ENCODE peak calls at places on chromosomes 13 and 19, in five cellular contexts. B is CD8-positive, alpha-beta T cell; U is DND-41; P is Panc1; W is heart right ventricle. T is an unnamed sample. For H3K36me3 and H3K4me1, the result is how much of the 10 kb centered on the place peaks cover.

GRCh38 chr13:76023644-76024043 is 387.5 kb downstream of the LMO7 start:
- DNase-seq in B (no peak), U (no peak), P (no peak), W (no peak), T (no peak)

GRCh38 chr19:35712910-35713845 is 4.6 kb upstream of the KMT2B start:
- DNase-seq in B (peak), U (no peak), P (no peak), W (no peak), T (no peak)

GRCh38 chr19:40808497-40808896 is 9.5 kb downstream of the EGLN2 start:
- DNase-seq in B (no peak), U (no peak), P (no peak), W (no peak), T (no peak)

GRCh38 chr13:104477256-104477655 is 1411.0 kb upstream of the SLC10A2 start:
- DNase-seq in B (no peak), U (no peak), P (no peak), W (no peak), T (no peak)

GRCh38 chr13:90232291-90232690 is 1115.2 kb upstream of the MIR17HG start:
- DNase-seq in B (no peak), U (no peak), P (no peak), W (no peak), T (no peak)

GRCh38 chr13:111423168-111423785 is 102.8 kb downstream of the TEX29 start:
- DNase-seq in B (no peak), U (no peak), P (no peak), W (no peak), T (no peak)

GRCh38 chr13:94411747-94412146 is 67.7 kb downstream of the DCT start:
- DNase-seq in B (no peak), U (no peak), P (no peak), W (no peak), T (no peak)

GRCh38 chr13:112904436-112904960 is 64.5 kb upstream of the MCF2L start:
- DNase-seq in B (no peak), U (no peak), P (no peak), W (no peak), T (no peak)

GRCh38 chr13:107124129-107124718 is 556.3 kb upstream of the ARGLU1 start:
- DNase-seq in B (no peak), U (no peak), P (no peak), W (no peak), T (peak)

GRCh38 chr13:113077566-113077952 is 28.0 kb upstream of the F7 start:
- DNase-seq in B (no peak), U (no peak), P (no peak), W (no peak), T (no peak)

GRCh38 chr19:51702103-51702753 is 9.1 kb downstream of the SPACA6 start:
- DNase-seq in B (peak), U (no peak), P (no peak), W (peak), T (peak)

GRCh38 chr13:97342936-97343335 is 91.0 kb upstream of the RAP2A start:
- DNase-seq in B (no peak), U (no peak), P (no peak), W (no peak), T (no peak)

GRCh38 chr19:32567486-32567885 is 13.5 kb upstream of the PDCD5 start:
- DNase-seq in B (no peak), U (no peak), P (no peak), W (no peak), T (no peak)

GRCh38 chr19:2166741-2167738 is 3.3 kb downstream of the DOT1L start:
- DNase-seq in B (no peak), U (no peak), P (no peak), W (peak), T (no peak)

GRCh38 chr19:34269489-34269888 is 15.1 kb downstream of the GARRE1 start:
- DNase-seq in B (no peak), U (no peak), P (no peak), W (no peak), T (no peak)

GRCh38 chr13:92251815-92252214 is 853.4 kb downstream of the GPC5 start:
- DNase-seq in B (no peak), U (no peak), P (no peak), W (no peak), T (no peak)

GRCh38 chr13:45490068-45490467 is 25.3 kb downstream of the COG3 start:
- DNase-seq in B (peak), U (no peak), P (no peak), W (no peak), T (peak)

GRCh38 chr19:29117926-29118325 is 95.0 kb downstream of the UQCRFS1 start:
- DNase-seq in B (no peak), U (no peak), P (no peak), W (no peak), T (no peak)

GRCh38 chr13:87235621-87236020 is 435.6 kb upstream of the SLITRK5 start:
- DNase-seq in B (no peak), U (no peak), P (no peak), W (no peak), T (no peak)

GRCh38 chr19:44113784-44114390 is 688 bp downstream of the ZNF225 start:
- DNase-seq in B (no peak), U (peak), P (no peak), W (peak), T (no peak)

GRCh38 chr19:28586501-28586900 is 626.5 kb downstream of the UQCRFS1 start:
- DNase-seq in B (no peak), U (no peak), P (no peak), W (no peak), T (no peak)

GRCh38 chr19:4609878-4610511 is 29.3 kb upstream of the TNFAIP8L1 start:
- DNase-seq in B (no peak), U (no peak), P (no peak), W (peak), T (no peak)

GRCh38 chr19:4671182-4671851 is 1.2 kb upstream of the MYDGF start:
- DNase-seq in B (no peak), U (no peak), P (no peak), W (peak), T (no peak)

GRCh38 chr19:13022859-13023636 is 27.8 kb downstream of the NFIX start:
- DNase-seq in B (no peak), U (peak), P (no peak), W (peak), T (peak)

GRCh38 chr19:927707-928401 is 2.0 kb downstream of the ARID3A start:
- DNase-seq in B (no peak), U (no peak), P (no peak), W (no peak), T (no peak)

GRCh38 chr19:931860-932646 is 6.2 kb downstream of the ARID3A start:
- DNase-seq in B (no peak), U (no peak), P (no peak), W (no peak), T (no peak)

GRCh38 chr19:927044-927706 is 1.3 kb downstream of the ARID3A start:
- DNase-seq in B (no peak), U (no peak), P (no peak), W (no peak), T (peak)

GRCh38 chr19:928471-929259 is 2.8 kb downstream of the ARID3A start:
- DNase-seq in B (no peak), U (no peak), P (no peak), W (no peak), T (no peak)

GRCh38 chr19:929523-930258 is 3.9 kb downstream of the ARID3A start:
- DNase-seq in B (no peak), U (no peak), P (no peak), W (no peak), T (no peak)
- H3K36me3 ChIP-seq in B (under half), U (under half), P (under half), W (under half), T (under half)

GRCh38 chr19:15239337-15239949 is 7.2 kb upstream of the EPHX3 start:
- DNase-seq in B (no peak), U (no peak), P (no peak), W (no peak), T (no peak)
- H3K4me1 ChIP-seq in B (under half), U (under half), P (under half), W (under half), T (under half)

GRCh38 chr19:9150650-9151049 is 10.5 kb downstream of the ZNF317 start:
- DNase-seq in B (no peak), U (no peak), P (no peak), W (no peak), T (no peak)

GRCh38 chr19:9146882-9147281 is 6.7 kb downstream of the ZNF317 start:
- DNase-seq in B (no peak), U (no peak), P (no peak), W (no peak), T (no peak)

GRCh38 chr19:9148687-9149086 is 8.5 kb downstream of the ZNF317 start:
- DNase-seq in B (no peak), U (no peak), P (no peak), W (no peak), T (no peak)

GRCh38 chr19:9151367-9151766 is 11.2 kb downstream of the ZNF317 start:
- DNase-seq in B (peak), U (no peak), P (no peak), W (no peak), T (no peak)

DNA sequence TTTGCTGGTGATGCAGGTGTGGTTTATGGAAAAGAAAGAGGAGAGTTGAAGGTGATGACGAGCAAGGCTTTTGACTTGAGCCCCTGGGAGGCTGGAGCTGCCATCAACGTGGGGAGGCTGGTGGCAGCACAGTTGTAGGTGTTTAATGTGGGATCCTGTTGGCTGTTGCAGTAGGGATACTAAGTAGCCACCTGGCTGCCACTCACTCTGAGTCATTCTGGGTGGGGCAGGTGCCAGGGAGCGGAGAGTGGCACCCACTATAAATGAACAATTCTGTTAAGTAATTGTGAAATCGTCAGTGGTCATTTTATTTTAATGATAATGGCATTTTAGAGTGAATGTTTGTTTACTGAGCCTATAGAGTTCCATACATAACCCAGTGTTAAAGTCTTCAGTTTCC is 9.8 kb downstream of the ZNF317 start:
- DNase-seq in B (no peak), U (no peak), P (no peak), W (no peak), T (no peak)
- H3K36me3 ChIP-seq in B (under half), U (half or more), P (under half), W (under half), T (under half)

DNA sequence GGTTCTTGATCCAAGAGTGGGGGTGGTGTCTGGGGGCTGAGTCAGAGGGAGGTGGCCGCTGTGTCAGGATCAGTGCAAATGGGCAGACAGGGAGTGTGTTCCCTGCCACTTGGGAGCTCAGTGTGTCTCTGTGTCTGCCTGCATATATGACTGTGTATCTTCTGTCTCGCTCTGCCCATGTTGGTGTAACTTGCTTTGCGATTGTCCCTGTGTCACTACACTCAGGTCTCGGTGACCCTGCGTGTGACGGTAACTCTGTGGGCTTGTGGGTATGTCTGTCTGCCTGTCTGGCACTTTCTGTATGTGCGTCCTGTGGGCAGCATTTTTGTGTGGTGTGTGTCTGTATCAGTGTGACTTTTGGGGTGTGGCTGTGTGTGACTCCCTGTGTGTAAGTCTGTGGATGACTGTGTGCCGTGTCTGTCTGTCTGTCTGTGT is 8.2 kb upstream of the ERFL start:
- DNase-seq in B (peak), U (no peak), P (no peak), W (no peak), T (no peak)
- H3K4me1 ChIP-seq in B (under half), U (under half), P (under half), W (under half), T (under half)

GRCh38 chr13:53159439-53159838 is 130.8 kb downstream of the OLFM4 start:
- DNase-seq in B (no peak), U (no peak), P (no peak), W (no peak), T (no peak)
- H3K36me3 ChIP-seq in B (under half), U (under half), P (under half), W (under half), T (under half)

GRCh38 chr13:40352807-40353562 is 313.5 kb downstream of the FOXO1 start:
- DNase-seq in B (no peak), U (no peak), P (no peak), W (no peak), T (peak)

GRCh38 chr13:40348096-40348679 is 318.3 kb downstream of the FOXO1 start:
- DNase-seq in B (no peak), U (no peak), P (no peak), W (no peak), T (no peak)

GRCh38 chr13:40352385-40352778 is 314.1 kb downstream of the FOXO1 start:
- DNase-seq in B (no peak), U (no peak), P (no peak), W (no peak), T (no peak)

GRCh38 chr13:40351537-40352384 is 314.7 kb downstream of the FOXO1 start:
- DNase-seq in B (no peak), U (no peak), P (no peak), W (no peak), T (no peak)

DNA sequence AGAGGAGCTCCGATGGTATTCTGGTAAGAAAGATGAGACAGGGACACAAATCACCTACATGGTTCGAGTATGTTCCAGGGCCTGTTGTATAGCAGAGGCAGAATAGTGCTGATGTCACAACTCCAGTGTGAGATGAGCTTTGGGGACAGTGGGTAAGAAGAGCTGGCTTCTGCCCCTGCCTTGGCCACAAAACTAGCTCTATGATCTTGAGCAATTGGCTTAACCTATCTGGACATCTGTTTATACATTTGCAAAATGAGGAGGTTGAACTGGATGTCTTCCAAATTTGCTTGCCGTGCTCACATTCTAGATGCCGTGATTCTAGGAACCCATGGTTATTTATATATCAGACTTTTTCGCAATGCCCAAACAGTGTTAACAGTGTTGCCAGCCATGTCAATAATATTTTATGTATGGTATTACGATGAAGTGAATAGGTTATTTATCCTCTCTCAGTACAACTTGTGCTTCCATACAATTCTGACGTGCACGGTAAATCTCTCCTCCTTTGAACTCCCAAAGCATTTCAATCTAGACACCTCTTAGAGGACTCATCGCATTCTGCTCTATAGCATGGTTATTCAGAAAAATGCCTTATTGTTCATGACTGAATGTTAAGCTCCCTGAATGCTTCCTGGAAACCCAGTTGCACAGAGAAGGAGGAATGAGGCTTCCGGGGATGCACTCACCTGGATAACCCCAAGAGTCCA is 316.0 kb downstream of the FOXO1 start:
- DNase-seq in B (no peak), U (no peak), P (no peak), W (no peak), T (peak)
- H3K4me1 ChIP-seq in B (under half), U (under half), P (under half), W (under half), T (under half)

DNA sequence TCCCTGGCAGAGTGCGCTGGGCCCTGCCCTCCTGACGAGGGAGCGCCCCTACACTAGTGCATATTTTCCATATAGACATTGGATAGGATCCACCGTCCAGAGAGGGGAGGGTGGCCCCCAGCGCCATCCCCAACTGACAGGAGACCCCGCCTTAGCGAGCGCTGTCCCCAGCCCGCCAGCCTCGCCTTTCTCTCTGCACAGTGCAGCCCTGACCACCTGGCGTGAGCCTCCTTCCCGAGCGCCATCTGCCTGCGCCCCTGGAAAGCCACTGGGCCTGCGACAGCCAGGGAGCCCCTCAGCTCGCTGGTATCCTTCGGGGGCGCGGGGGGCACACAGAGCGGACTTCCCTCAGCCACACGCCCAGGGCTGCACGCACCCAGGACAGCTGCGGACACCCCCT is 42.1 kb upstream of the ATP12A start:
- DNase-seq in B (no peak), U (no peak), P (no peak), W (no peak), T (no peak)
- H3K36me3 ChIP-seq in B (under half), U (under half), P (under half), W (under half), T (under half)

GRCh38 chr19:11142528-11143171 is 12.9 kb downstream of the SPC24 start:
- DNase-seq in B (no peak), U (no peak), P (peak), W (peak), T (peak)

GRCh38 chr19:11145147-11145924 is 10.2 kb downstream of the SPC24 start:
- DNase-seq in B (no peak), U (no peak), P (no peak), W (no peak), T (no peak)

GRCh38 chr19:11138659-11139526 is 16.7 kb downstream of the SPC24 start:
- DNase-seq in B (no peak), U (no peak), P (no peak), W (peak), T (peak)

GRCh38 chr19:11140896-11141295 is 14.7 kb downstream of the SPC24 start:
- DNase-seq in B (no peak), U (no peak), P (no peak), W (no peak), T (no peak)

DNA sequence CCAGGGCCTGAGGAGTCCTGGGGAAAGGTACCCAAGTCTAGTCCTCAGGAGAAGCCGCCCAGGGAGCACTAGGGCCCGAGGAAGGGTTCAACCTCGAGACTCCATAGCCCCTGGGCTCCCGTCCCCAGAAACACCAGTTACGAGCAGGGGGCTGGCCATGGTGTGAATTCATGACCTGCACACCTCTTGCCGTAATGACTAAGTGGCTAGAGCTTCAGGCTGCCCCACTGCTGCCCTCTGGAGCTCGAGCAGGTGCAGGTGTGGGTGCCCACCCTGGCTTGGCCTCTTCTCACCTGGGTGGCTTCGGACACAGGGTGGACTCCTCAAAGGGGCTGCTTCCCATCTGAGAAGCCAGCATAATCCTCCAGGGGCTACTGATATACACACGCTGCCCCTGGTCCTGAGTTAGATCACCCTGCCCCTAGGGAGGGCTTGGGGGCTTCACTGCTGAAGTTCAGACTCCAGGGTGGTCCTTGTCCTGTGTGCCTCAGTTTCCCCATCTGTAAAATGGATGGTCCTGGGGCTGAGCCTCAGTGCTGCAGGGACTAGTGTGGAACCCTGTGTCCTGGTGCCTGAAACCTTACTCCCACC is 13.6 kb downstream of the SPC24 start:
- DNase-seq in B (no peak), U (no peak), P (no peak), W (no peak), T (no peak)
- H3K4me1 ChIP-seq in B (under half), U (under half), P (under half), W (half or more), T (under half)

GRCh38 chr13:80695841-80696240 is 354.9 kb upstream of the SPRY2 start:
- DNase-seq in B (no peak), U (no peak), P (no peak), W (no peak), T (peak)

GRCh38 chr13:80684525-80685017 is 343.6 kb upstream of the SPRY2 start:
- DNase-seq in B (no peak), U (no peak), P (no peak), W (no peak), T (no peak)

GRCh38 chr13:80685942-80686341 is 345.0 kb upstream of the SPRY2 start:
- DNase-seq in B (no peak), U (no peak), P (no peak), W (no peak), T (no peak)

DNA sequence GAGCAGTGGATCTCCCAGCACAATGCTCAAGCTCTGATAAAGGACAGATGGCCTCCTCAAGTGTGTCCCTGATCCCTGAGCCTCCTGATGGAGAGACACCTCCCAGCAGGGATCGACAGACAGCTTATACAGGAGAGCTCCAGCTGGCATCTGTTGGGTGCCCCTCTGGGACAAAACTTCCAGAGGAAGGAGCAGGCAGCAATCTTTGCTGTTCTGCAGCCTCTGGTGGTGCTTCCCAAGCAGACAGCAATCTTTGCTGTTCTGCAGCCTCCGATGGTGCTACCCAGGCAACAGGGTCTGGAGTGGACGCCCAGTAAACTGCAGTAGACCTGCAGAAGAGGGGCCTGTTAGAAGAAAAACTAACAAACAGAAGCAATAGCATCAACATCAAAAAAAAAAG is 349.3 kb upstream of the SPRY2 start:
- DNase-seq in B (no peak), U (no peak), P (no peak), W (no peak), T (no peak)
- H3K36me3 ChIP-seq in B (under half), U (under half), P (under half), W (under half), T (under half)